ENCODE peak calls at places on chromosome 15, in seven cellular contexts. P is stimulated activated CD8-positive, alpha-beta memory T cell treated with anti-CD3 and anti-CD28 coated beads, Interleukin-12 subunit alpha, Interleukin-12 subunit beta, amount 100 ng/mL, for 1 hour; J is germinal center; H is NCI-H2029 treated with DMSO at 0.1 percent for 48 hours; L is activated CD4-positive, alpha-beta T cell treated with anti-CD3 and anti-CD28 coated beads for 24 hours; S is dorsolateral prefrontal cortex; O is RPMI8226. D is an unnamed sample.

GRCh38 chr15:63475670-63476069 is 28.7 kb upstream of the USP3 start:
- DNase-seq in P (no peak), J (no peak), L (no peak), H (no peak), O (no peak), S (no peak), D (no peak)

GRCh38 chr15:52288986-52289385 is 6.6 kb downstream of the MYO5C start:
- DNase-seq in J (no peak), O (no peak), H (no peak), P (no peak), L (no peak), S (no peak), D (no peak)

GRCh38 chr15:58608711-58609110 is 140.8 kb downstream of the ADAM10 start:
- DNase-seq in H (no peak), O (no peak), S (no peak), P (no peak), J (no peak), L (no peak), D (no peak)

GRCh38 chr15:69421498-69421897 is 7.3 kb downstream of the KIF23 start:
- DNase-seq in O (no peak), L (no peak), P (no peak), S (no peak), J (no peak), H (no peak), D (no peak)

GRCh38 chr15:86044981-86045380 is 34.7 kb upstream of the AGBL1 start:
- DNase-seq in J (no peak), P (no peak), O (peak), H (no peak), L (no peak), S (no peak), D (no peak)

GRCh38 chr15:67011620-67012005 is 53.8 kb upstream of the SMAD3 start:
- DNase-seq in O (no peak), H (no peak), J (no peak), S (no peak), P (no peak), L (no peak), D (no peak)

GRCh38 chr15:90530250-90531051 is 728 bp downstream of the CRTC3 start:
- DNase-seq in H (no peak), O (peak), J (peak), P (peak), L (peak), S (no peak), D (no peak)

GRCh38 chr15:52095597-52096262 is 16.8 kb downstream of the BCL2L10 start:
- DNase-seq in P (no peak), H (no peak), L (no peak), S (no peak), O (no peak), J (no peak), D (no peak)

GRCh38 chr15:71683401-71684274 is 126.7 kb upstream of the NR2E3 start:
- DNase-seq in S (no peak), H (no peak), L (no peak), O (no peak), P (no peak), J (no peak), D (no peak)